ENCODE peak calls at places on chromosome 1, in seven cellular contexts. Z, R, S, W, F, X and T are unnamed samples.

GRCh38 chr1:94713472-94714141 is 106.5 kb upstream of the SLC44A3 start:
- DNase-seq in X (peak; percentile 38), W (no peak), F (no peak), R (peak; percentile 73), Z (peak; percentile 94), S (no peak), T (peak; percentile 94)

GRCh38 chr1:88401283-88401682 is 282.8 kb upstream of the PKN2 start:
- DNase-seq in S (no peak), W (no peak), F (no peak), R (no peak), Z (no peak), X (no peak), T (no peak)

GRCh38 chr1:13752852-13753251 is 52.9 kb downstream of the PRDM2 start:
- DNase-seq in R (no peak), Z (no peak), W (no peak), X (no peak), S (no peak), F (no peak), T (no peak)

GRCh38 chr1:210234254-210234747 is 1.7 kb downstream of the SERTAD4 start:
- DNase-seq in W (no peak), S (no peak), X (no peak), F (no peak), R (no peak), Z (no peak), T (no peak)

GRCh38 chr1:234943801-234944402 is 184.7 kb downstream of the TOMM20 start:
- DNase-seq in S (no peak), X (no peak), F (no peak), W (no peak), R (no peak), Z (no peak), T (no peak)

GRCh38 chr1:23916209-23917131 is 3.3 kb upstream of the CNR2 start:
- DNase-seq in Z (peak; percentile 86), R (peak; percentile 75), W (peak; percentile 34), F (no peak), X (peak; percentile 75), S (peak; percentile 14), T (peak; percentile 72)

GRCh38 chr1:36366091-36366661 is 19.5 kb downstream of the STK40 start:
- DNase-seq in X (no peak), Z (peak; percentile 38), R (no peak), W (peak; percentile 71), F (no peak), S (no peak), T (no peak)

GRCh38 chr1:95384570-95384969 is 150.6 kb downstream of the RWDD3 start:
- DNase-seq in X (no peak), F (no peak), Z (peak; percentile 75), S (no peak), R (peak; percentile 3), W (no peak), T (peak; percentile 2)

GRCh38 chr1:29513357-29513756 is 277.0 kb downstream of the PTPRU start:
- DNase-seq in F (no peak), W (no peak), Z (peak; percentile 48), S (peak; percentile 46), R (peak; percentile 59), X (peak; percentile 23), T (peak; percentile 60)

GRCh38 chr1:30936541-30937171 is 28.1 kb upstream of the SDC3 start:
- DNase-seq in F (no peak), W (no peak), Z (no peak), R (no peak), S (no peak), X (no peak), T (no peak)

GRCh38 chr1:3241236-3241550 is 172.2 kb downstream of the PRDM16 start:
- DNase-seq in F (no peak), X (no peak), R (no peak), S (no peak), Z (no peak), W (no peak), T (no peak)

GRCh38 chr1:238336531-238336930 is 445.8 kb upstream of the ZP4 start:
- DNase-seq in R (peak; percentile 7), W (no peak), Z (no peak), F (no peak), X (no peak), S (no peak), T (peak; percentile 23)

GRCh38 chr1:19949016-19949415 is 25.6 kb upstream of the PLA2G2E start:
- DNase-seq in Z (no peak), R (peak; percentile 11), W (no peak), X (no peak), F (no peak), S (no peak), T (peak; percentile 80)

GRCh38 chr1:11320153-11320936 is 47.3 kb downstream of the UBIAD1 start:
- DNase-seq in S (no peak), F (peak; percentile 5), X (peak; percentile 49), W (peak; percentile 5), Z (peak; percentile 45), R (no peak), T (no peak)

GRCh38 chr1:205907794-205908193 is 35.5 kb downstream of the SLC26A9 start:
- DNase-seq in Z (peak; percentile 30), S (no peak), F (no peak), X (no peak), W (no peak), R (no peak), T (peak; percentile 30)

GRCh38 chr1:93029317-93029716 is 49.8 kb upstream of the MTF2 start:
- DNase-seq in S (no peak), R (no peak), W (peak; percentile 38), Z (no peak), F (no peak), X (no peak), T (no peak)

GRCh38 chr1:53413175-53414001 is 45.8 kb upstream of the DMRTB1 start:
- DNase-seq in F (peak; percentile 43), Z (peak; percentile 35), R (peak; percentile 67), X (no peak), W (peak; percentile 27), S (no peak), T (peak; percentile 97)

GRCh38 chr1:65568285-65568684 is 147.8 kb downstream of the LEPR start:
- DNase-seq in F (no peak), W (no peak), R (no peak), X (no peak), S (no peak), Z (no peak), T (no peak)